ENCODE peak calls at places on chromosomes 2 and 18, in eight cellular contexts. K is HFFc6, G is lower lobe of right lung, T is skeletal muscle cell, H is hypothalamus, C is kidney epithelial cell, A is Daoy, P is lung microvascular endothelial cell. Z is an unnamed sample.

GRCh38 chr2:127155901-127156300 is 48.9 kb upstream of the BIN1 start:
- DNase-seq in C (no peak), A (no peak), T (peak; percentile 48), K (no peak), P (no peak), G (no peak), H (no peak), Z (no peak)

GRCh38 chr2:238576674-238577073 is 149.9 kb downstream of the ASB1 start:
- DNase-seq in P (no peak), G (no peak), K (no peak), C (no peak), H (no peak), T (no peak), A (no peak), Z (no peak)

GRCh38 chr2:14634885-14635871 is 2.7 kb downstream of the LRATD1 start:
- DNase-seq in G (peak; percentile 77), C (no peak), T (no peak), P (peak; percentile 71), K (peak; percentile 1), A (peak; percentile 15), H (peak; percentile 66), Z (peak; percentile 84)

GRCh38 chr2:105262662-105263091 is 21.1 kb downstream of the GPR45 start:
- DNase-seq in A (no peak), P (no peak), C (no peak), H (no peak), T (no peak), K (no peak), G (no peak), Z (no peak)

GRCh38 chr2:42752299-42752698 is 11.6 kb downstream of the OXER1 start:
- DNase-seq in C (no peak), K (no peak), H (no peak), G (no peak), T (no peak), P (no peak), A (no peak), Z (no peak)

GRCh38 chr2:174858745-174859144 is 94.5 kb upstream of the CHRNA1 start:
- DNase-seq in H (no peak), A (no peak), K (no peak), P (no peak), T (no peak), G (no peak), C (no peak), Z (no peak)

GRCh38 chr2:240615830-240616547 is 9.3 kb upstream of the GPR35 start:
- DNase-seq in H (no peak), K (no peak), P (no peak), C (no peak), G (peak; percentile 42), T (no peak), A (no peak), Z (peak; percentile 21)

GRCh38 chr2:166361351-166362153 is 14.2 kb downstream of the SCN9A start:
- DNase-seq in P (peak; percentile 54), T (no peak), G (no peak), A (peak; percentile 11), K (peak; percentile 51), C (no peak), H (no peak), Z (no peak)

GRCh38 chr18:27772081-27772480 is 404.8 kb downstream of the CDH2 start:
- DNase-seq in G (no peak), H (no peak), K (no peak), T (no peak), C (no peak), P (no peak), A (no peak), Z (no peak)